ENCODE peak calls at places on chromosomes 7 and 10, in five cellular contexts. N is stomach, C is prostate gland, R is K562, F is H1. L is an unnamed sample.

GRCh38 chr10:124719213-124719851 is 24.8 kb downstream of the FAM53B start:
- DNase-seq in N (peak), C (peak), R (peak), F (no peak), L (no peak)

GRCh38 chr7:54090652-54091213 is 451.4 kb upstream of the VSTM2A start:
- DNase-seq in N (no peak), C (no peak), R (no peak), F (no peak), L (no peak)

GRCh38 chr7:128214463-128214862 is 26.6 kb upstream of the LEP start:
- DNase-seq in N (no peak), C (no peak), R (no peak), F (no peak), L (no peak)

GRCh38 chr7:150738092-150739044 is 1.1 kb downstream of the GIMAP5 start:
- DNase-seq in N (no peak), C (no peak), R (no peak), F (no peak), L (no peak)

GRCh38 chr7:8627322-8627721 is 193.9 kb downstream of the NXPH1 start:
- DNase-seq in N (no peak), C (no peak), R (no peak), F (no peak), L (no peak)

GRCh38 chr7:106562711-106563366 is 98.1 kb downstream of the CCDC71L start:
- DNase-seq in N (no peak), C (no peak), R (peak), F (no peak), L (no peak)

GRCh38 chr10:132611026-132611910 is 73.7 kb downstream of the INPP5A start:
- DNase-seq in N (no peak), C (no peak), R (no peak), F (no peak), L (no peak)

GRCh38 chr7:42084263-42084662 is 152.7 kb downstream of the GLI3 start:
- DNase-seq in N (no peak), C (no peak), R (no peak), F (no peak), L (no peak)

GRCh38 chr7:332646-333398 is 42.9 kb downstream of the FOXL3 start:
- DNase-seq in N (peak), C (peak), R (peak), F (peak), L (no peak)

GRCh38 chr10:93437000-93437945 is 44.9 kb downstream of the MYOF start:
- DNase-seq in N (peak), C (peak), R (no peak), F (peak), L (peak)

GRCh38 chr10:23081891-23082290 is 13.5 kb upstream of the MSRB2 start:
- DNase-seq in N (no peak), C (no peak), R (peak), F (no peak), L (no peak)

GRCh38 chr10:49349390-49349789 is 46.5 kb downstream of the DRGX start:
- DNase-seq in N (no peak), C (no peak), R (no peak), F (no peak), L (no peak)

GRCh38 chr7:22223841-22224240 is 133.1 kb downstream of the RAPGEF5 start:
- DNase-seq in N (no peak), C (no peak), R (no peak), F (no peak), L (no peak)

GRCh38 chr7:12729112-12729511 is 41.7 kb downstream of the ARL4A start:
- DNase-seq in N (peak), C (peak), R (peak), F (peak), L (no peak)

GRCh38 chr7:121547341-121548092 is 151.4 kb upstream of the FAM3C start:
- DNase-seq in N (no peak), C (no peak), R (peak), F (no peak), L (no peak)

GRCh38 chr7:3277604-3278572 is 23.2 kb upstream of the SDK1 start:
- DNase-seq in N (no peak), C (no peak), R (no peak), F (no peak), L (no peak)

GRCh38 chr7:151824285-151824950 is 52.5 kb downstream of the PRKAG2 start:
- DNase-seq in N (no peak), C (no peak), R (no peak), F (no peak), L (no peak)

GRCh38 chr10:115432188-115432819 is 339.1 kb downstream of the ATRNL1 start:
- DNase-seq in N (no peak), C (no peak), R (no peak), F (no peak), L (no peak)

GRCh38 chr10:74058658-74059057 is 60.7 kb downstream of the VCL start:
- DNase-seq in N (no peak), C (no peak), R (peak), F (no peak), L (no peak)

GRCh38 chr10:49621561-49621960 is 7.7 kb downstream of the CHAT start:
- DNase-seq in N (no peak), C (no peak), R (no peak), F (no peak), L (no peak)

GRCh38 chr10:130171196-130171595 is 35.0 kb downstream of the GLRX3 start:
- DNase-seq in N (no peak), C (no peak), R (no peak), F (no peak), L (no peak)

GRCh38 chr7:131329176-131329570 is 1.5 kb downstream of the MKLN1 start:
- DNase-seq in N (peak), C (no peak), R (peak), F (no peak), L (no peak)

GRCh38 chr10:104253576-104254410 is 899 bp upstream of the GSTO1 start:
- DNase-seq in N (no peak), C (no peak), R (no peak), F (no peak), L (no peak)

GRCh38 chr7:33979300-33979806 is 74.0 kb downstream of the BMPER start:
- DNase-seq in N (no peak), C (no peak), R (no peak), F (no peak), L (no peak)

DNA sequence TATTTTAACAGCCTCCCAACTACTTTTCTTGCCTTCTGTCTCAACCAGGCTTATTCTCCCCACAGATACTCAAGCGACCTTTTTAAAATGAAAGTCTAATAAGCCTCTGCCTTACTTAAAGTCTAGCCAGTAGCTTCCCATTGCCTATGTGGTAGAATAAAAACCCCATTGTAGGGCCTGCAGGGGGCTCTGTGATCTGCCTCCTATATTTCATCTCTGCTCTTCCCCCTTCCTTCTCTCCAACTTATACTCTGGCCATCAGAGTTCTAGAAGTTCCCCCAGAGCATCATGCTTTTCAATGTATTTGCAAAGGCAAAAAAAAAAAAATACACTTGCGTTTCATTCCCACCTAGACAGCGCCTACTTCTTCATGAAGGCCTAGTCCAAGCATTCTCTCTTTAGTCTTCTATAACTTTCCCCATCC is 167.7 kb upstream of the ADO start:
- DNase-seq in N (no peak), C (no peak), R (no peak), F (no peak), L (no peak)
- TF ChIP-seq CTCF in N (no peak), C (no peak), R (no peak), F (no peak), L (peak)

DNA sequence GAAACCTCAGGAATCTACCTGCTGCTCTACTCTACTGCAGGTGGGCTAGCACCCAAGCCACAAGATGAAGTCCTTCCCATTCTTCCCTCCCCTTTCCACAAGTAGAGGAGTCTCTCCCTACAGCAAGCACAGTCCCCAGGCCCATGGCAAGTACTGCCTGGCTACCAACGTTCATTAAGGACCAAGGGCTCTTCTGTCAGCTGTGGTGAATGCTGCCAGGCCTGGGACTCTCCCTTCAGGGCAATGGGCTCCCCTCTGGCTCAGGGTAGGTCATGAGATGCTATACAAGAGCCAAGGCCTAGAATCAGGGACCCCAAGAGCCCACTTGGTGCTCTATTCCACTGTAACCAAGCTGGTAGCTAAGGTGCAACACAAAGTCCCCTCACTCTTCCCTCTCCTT is 39.8 kb downstream of the SNX13 start:
- DNase-seq in N (no peak), C (no peak), R (no peak), F (no peak), L (no peak)
- TF ChIP-seq POLR2AphosphoS5 in N (no peak), C (no peak), R (no peak), F (no peak), L (no peak)

DNA sequence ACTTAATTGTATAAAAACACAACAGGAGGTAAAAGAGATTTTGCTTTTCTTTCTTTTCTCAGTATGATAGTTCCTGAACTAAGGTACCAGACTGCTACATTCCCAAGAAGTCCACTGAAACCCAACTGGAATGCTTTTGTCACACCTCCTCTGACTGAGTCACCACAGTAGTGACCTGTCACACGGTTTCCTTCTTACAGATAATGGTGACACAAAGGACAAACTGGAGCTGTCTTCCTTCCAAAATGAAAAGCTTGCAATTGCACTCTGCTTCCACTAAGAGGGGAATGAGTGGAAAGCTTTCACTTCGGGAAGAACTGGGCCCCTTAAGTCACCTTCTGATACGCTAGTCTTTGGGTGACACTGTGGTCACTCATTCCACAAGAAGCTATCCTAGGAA is 122.2 kb downstream of the KMT2E start:
- DNase-seq in N (no peak), C (no peak), R (peak), F (no peak), L (peak)
- TF ChIP-seq CTCF in N (no peak), C (no peak), R (peak), F (no peak), L (no peak)

DNA sequence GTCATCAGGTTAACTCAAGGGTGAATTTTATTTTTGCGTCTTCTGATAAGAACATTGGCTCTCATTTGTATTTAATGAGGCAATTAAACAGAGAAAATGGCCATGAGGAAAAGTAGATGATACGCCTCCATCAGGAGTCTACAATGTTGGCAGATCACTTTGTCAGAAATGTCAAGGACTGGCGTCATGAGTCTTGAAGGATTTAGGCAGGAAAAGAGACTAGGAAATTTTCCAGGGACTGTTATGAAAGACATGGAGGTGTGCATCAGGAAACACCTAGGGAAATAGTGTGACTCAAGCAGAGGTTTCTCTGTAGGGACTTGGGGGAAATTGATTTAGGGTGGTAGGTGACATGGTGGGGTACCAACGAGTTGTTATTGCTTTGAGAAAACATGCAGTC is 53.4 kb upstream of the SLC35B4 start:
- DNase-seq in N (no peak), C (no peak), R (no peak), F (no peak), L (no peak)
- TF ChIP-seq POLR2AphosphoS5 in N (no peak), C (no peak), R (no peak), F (no peak), L (no peak)

GRCh38 chr7:28990200-28990960 is 32.2 kb upstream of the TRIL start:
- DNase-seq in N (no peak), C (no peak), R (no peak), F (no peak), L (no peak)

GRCh38 chr7:28986723-28987122 is 28.6 kb upstream of the TRIL start:
- DNase-seq in N (no peak), C (no peak), R (no peak), F (no peak), L (no peak)

GRCh38 chr7:28989596-28989980 is 31.5 kb upstream of the TRIL start:
- DNase-seq in N (no peak), C (no peak), R (no peak), F (no peak), L (no peak)

GRCh38 chr7:28988091-28988490 is 30.0 kb upstream of the TRIL start:
- DNase-seq in N (no peak), C (no peak), R (no peak), F (no peak), L (no peak)

GRCh38 chr7:28988818-28989595 is 30.9 kb upstream of the TRIL start:
- DNase-seq in N (no peak), C (no peak), R (no peak), F (no peak), L (no peak)
- TF ChIP-seq CTCF in N (no peak), C (no peak), R (no peak), F (no peak), L (no peak)

GRCh38 chr10:77524300-77524711 is 113.3 kb downstream of the KCNMA1 start:
- DNase-seq in N (no peak), C (no peak), R (no peak), F (no peak), L (no peak)
- TF ChIP-seq POLR2AphosphoS5 in N (no peak), C (no peak), R (no peak), F (no peak), L (no peak)

GRCh38 chr7:79060498-79060897 is 393.0 kb downstream of the MAGI2 start:
- DNase-seq in N (no peak), C (no peak), R (no peak), F (no peak), L (no peak)

GRCh38 chr7:79064187-79064823 is 389.2 kb downstream of the MAGI2 start:
- DNase-seq in N (no peak), C (no peak), R (no peak), F (no peak), L (no peak)

DNA sequence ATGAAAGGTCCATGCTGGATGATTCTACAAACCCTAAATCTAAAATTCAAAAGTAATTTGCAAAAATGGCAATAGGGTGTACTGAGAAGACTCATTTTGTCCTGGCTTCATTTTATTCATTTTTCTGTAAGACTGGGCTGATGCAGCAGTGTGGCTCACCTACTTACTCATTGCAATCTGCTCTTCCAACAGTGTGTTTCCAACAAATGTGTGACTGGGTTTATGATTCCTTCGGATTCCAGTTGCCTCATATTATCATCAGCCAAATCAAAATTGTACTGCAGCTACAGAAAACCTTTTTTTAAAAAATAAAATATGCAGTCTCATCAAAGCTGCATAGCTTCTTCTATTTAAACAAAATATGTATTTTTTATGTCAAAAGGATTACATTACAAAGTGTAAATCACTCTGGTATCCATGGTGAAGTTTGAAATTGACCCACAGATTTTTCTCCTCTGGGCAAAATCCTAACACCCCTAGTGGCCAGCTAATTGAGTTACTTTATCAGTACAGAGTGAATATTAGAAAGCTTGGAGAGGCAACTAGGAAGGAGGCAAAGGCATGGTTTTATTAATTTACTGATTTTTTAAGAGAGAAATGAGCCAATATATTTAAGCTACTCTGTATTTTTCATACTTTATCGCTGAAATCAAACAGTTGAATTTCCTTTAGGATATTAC is 390.3 kb downstream of the MAGI2 start:
- DNase-seq in N (no peak), C (no peak), R (no peak), F (no peak), L (no peak)
- TF ChIP-seq CTCF in N (peak), C (no peak), R (no peak), F (no peak), L (peak)

GRCh38 chr10:69104994-69105790 is 17.3 kb downstream of the SRGN start:
- DNase-seq in N (no peak), C (no peak), R (no peak), F (no peak), L (no peak)
- TF ChIP-seq POLR2AphosphoS5 in N (no peak), C (no peak), R (peak), F (no peak), L (no peak)

GRCh38 chr7:140300263-140301131 is 97.8 kb downstream of the SLC37A3 start:
- DNase-seq in N (no peak), C (no peak), R (peak), F (no peak), L (no peak)

GRCh38 chr7:140308060-140308459 is 90.3 kb downstream of the SLC37A3 start:
- DNase-seq in N (no peak), C (no peak), R (no peak), F (no peak), L (no peak)

DNA sequence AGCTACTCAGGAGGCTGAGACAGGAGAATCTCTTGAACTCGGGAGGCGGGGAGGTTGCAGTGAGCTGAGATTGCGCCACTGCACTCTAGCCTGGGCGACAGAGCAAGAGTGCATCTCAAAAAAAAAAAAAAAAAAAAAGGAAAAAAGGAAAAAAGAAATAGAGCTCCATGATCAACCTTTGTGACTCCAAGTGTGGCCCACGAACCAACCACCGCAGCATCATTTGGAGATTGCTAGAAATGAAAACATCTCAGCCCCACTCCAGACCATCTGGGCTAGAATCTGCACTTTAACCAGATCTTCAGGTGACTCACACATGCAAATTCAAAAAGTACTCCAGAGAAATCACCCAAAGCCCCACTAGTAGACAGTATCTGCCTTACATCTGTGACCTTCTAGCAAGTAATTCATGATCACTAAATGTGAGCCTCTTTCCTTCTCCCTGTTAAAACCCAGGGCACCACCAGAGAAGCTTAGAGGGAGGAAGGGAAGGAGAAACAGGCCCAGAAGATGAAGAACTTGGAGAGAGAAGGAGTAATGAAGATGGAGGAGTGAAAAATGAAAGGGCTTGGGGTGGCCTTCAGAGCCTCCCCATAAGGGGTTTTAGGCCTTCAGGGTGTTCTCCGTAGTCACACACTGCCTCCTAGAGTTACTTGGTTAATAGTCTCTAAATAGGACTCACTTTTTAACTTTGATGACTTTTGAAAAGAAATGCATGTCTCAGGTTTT is 94.1 kb downstream of the SLC37A3 start:
- DNase-seq in N (no peak), C (no peak), R (peak), F (no peak), L (no peak)
- TF ChIP-seq CTCF in N (no peak), C (no peak), R (peak), F (no peak), L (peak)

L was measured in Panc1.